ENCODE peak calls at places on chromosomes 11 and 22, in five cellular contexts. I, S, J, N and Z are unnamed samples.

GRCh38 chr22:19886605-19887250 is 32.1 kb upstream of the GNB1L start:
- DNase-seq in N (no peak), J (no peak), I (no peak), S (no peak), Z (peak)

GRCh38 chr11:73271936-73272679 is at the start of gene P2RY6:
- DNase-seq in J (peak), N (no peak), S (peak), I (peak), Z (peak)

GRCh38 chr11:86577663-86578636 is 94.5 kb downstream of the ME3 start:
- DNase-seq in J (no peak), S (peak), I (peak), N (no peak), Z (peak)

GRCh38 chr11:15742626-15743243 is 613.6 kb downstream of the SOX6 start:
- DNase-seq in J (peak), I (no peak), S (no peak), N (no peak), Z (peak)

GRCh38 chr22:24427500-24428164 is at the start of gene ADORA2A:
- DNase-seq in J (peak), S (no peak), N (no peak), I (no peak), Z (no peak)

GRCh38 chr11:35786188-35786587 is 123.6 kb downstream of the TRIM44 start:
- DNase-seq in J (no peak), N (no peak), S (no peak), I (no peak), Z (peak)

GRCh38 chr11:1042626-1043562 is 6.4 kb upstream of the MUC6 start:
- DNase-seq in J (peak), S (no peak), I (no peak), N (no peak), Z (no peak)

GRCh38 chr11:117440258-117440657 is 112.6 kb downstream of the CEP164 start:
- DNase-seq in J (no peak), I (no peak), N (no peak), S (no peak), Z (no peak)

GRCh38 chr11:131785801-131786200 is 415.4 kb downstream of the NTM start:
- DNase-seq in N (no peak), J (no peak), I (no peak), S (no peak), Z (no peak)

GRCh38 chr11:120956710-120957500 is 67.0 kb upstream of the TBCEL start:
- DNase-seq in S (no peak), I (no peak), J (peak), N (peak), Z (no peak)

GRCh38 chr22:27252282-27253049 is 549.1 kb downstream of the MN1 start:
- DNase-seq in I (peak), S (no peak), N (no peak), J (no peak), Z (peak)

DNA sequence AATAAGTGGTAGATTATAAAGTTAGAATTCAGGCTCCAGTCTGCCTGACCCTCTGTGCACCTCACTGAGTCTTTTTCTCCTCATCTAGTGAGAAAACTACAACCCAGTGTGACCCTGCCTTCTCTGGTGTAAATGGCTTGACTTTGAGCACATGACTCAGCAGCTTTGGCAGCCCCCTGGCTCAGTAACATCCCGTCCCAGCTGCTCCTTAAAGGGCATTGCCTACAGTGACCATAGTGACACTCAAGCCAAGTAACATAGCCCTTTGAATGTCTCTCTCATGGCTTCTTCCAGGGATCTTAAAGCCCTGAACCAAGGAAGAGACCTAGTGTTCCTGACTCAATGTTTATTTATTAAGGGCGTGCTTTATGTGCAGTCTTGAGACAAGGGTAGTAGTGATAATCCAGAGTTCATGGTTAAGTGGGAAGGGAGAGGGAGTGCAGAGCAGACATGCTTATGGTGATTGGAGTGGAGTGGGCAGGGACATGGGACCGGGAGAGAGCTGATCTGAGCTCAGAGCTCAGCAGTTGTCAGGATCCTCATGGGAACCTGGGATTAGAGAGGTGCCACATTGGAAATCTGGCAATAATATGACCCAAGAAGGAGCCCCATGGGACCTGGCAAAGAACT is 125.7 kb downstream of the PARVA start:
- DNase-seq in S (no peak), N (peak), I (no peak), J (no peak), Z (peak)
- TF ChIP-seq RFX5 in S (no peak), N (no peak), I (no peak), J (no peak), Z (no peak)

GRCh38 chr11:96073536-96073935 is 149.6 kb upstream of the MTMR2 start:
- DNase-seq in N (no peak), I (no peak), J (no peak), S (no peak), Z (no peak)

GRCh38 chr11:96079691-96080090 is 155.8 kb upstream of the MTMR2 start:
- DNase-seq in S (no peak), N (no peak), I (no peak), J (no peak), Z (no peak)

GRCh38 chr11:96074551-96075309 is 150.8 kb upstream of the MTMR2 start:
- DNase-seq in N (no peak), S (no peak), J (peak), I (no peak), Z (no peak)

GRCh38 chr11:96072592-96072991 is 148.7 kb upstream of the MTMR2 start:
- DNase-seq in J (no peak), S (no peak), N (no peak), I (no peak), Z (no peak)

GRCh38 chr11:96075532-96075959 is 151.6 kb upstream of the MTMR2 start:
- DNase-seq in I (no peak), N (no peak), J (no peak), S (no peak), Z (peak)
- TF ChIP-seq RFX5 in I (no peak), N (no peak), J (no peak), S (no peak), Z (no peak)

GRCh38 chr11:46612326-46612725 is 4.7 kb downstream of the HARBI1 start:
- DNase-seq in J (no peak), N (no peak), S (no peak), I (no peak), Z (no peak)

GRCh38 chr11:46616551-46617450 is at the start of gene HARBI1:
- DNase-seq in I (peak), J (peak), N (peak), S (peak), Z (peak)

GRCh38 chr11:46615756-46616155 is 1.3 kb downstream of the HARBI1 start:
- DNase-seq in S (no peak), N (no peak), I (no peak), J (no peak), Z (peak)

GRCh38 chr11:46618789-46619188 is 1.4 kb downstream of the ATG13 start:
- DNase-seq in J (no peak), S (no peak), N (no peak), I (no peak), Z (no peak)

GRCh38 chr11:46617451-46618314 is at the start of gene ATG13:
- DNase-seq in J (peak), I (peak), N (peak), S (peak), Z (peak)
- TF ChIP-seq RFX5 in J (no peak), I (no peak), N (no peak), S (no peak), Z (no peak)

GRCh38 chr22:35685731-35686130 is 31.9 kb upstream of the APOL5 start:
- DNase-seq in J (no peak), I (no peak), S (no peak), N (no peak), Z (peak)
- TF ChIP-seq RFX5 in J (no peak), I (no peak), S (no peak), N (no peak), Z (no peak)